ENCODE peak calls at places on chromosome 18, in seven cellular contexts. Q is cardiac muscle cell; H is CD4-positive, CD25-positive, alpha-beta regulatory T cell; U is sigmoid colon; V is CD8-positive, alpha-beta T cell; F is heart left ventricle; P is endodermal cell. C is an unnamed sample. For H3K36me3 and H3K4me1, the result is how much of the 10 kb centered on the place peaks cover.

GRCh38 chr18:69349912-69350597 is 50.6 kb upstream of the DOK6 start:
- DNase-seq in U (no peak), H (no peak), F (no peak), Q (no peak), V (no peak), P (no peak), C (no peak)

GRCh38 chr18:57801379-57802165 is 1.5 kb downstream of the ATP8B1 start:
- DNase-seq in V (no peak), Q (no peak), F (peak), P (peak), U (no peak), H (no peak), C (no peak)

GRCh38 chr18:14971461-14972185 is 223.7 kb downstream of the ANKRD30B start:
- DNase-seq in P (no peak), U (no peak), F (no peak), V (no peak), H (no peak), Q (no peak), C (no peak)

GRCh38 chr18:77114564-77115391 is 17.8 kb downstream of the MBP start:
- DNase-seq in Q (no peak), F (peak), V (no peak), P (peak), H (no peak), U (peak), C (no peak)

GRCh38 chr18:36511791-36512352 is 214.4 kb downstream of the FHOD3 start:
- DNase-seq in Q (peak), H (no peak), P (peak), U (no peak), V (no peak), F (no peak), C (no peak)

GRCh38 chr18:43279015-43279758 is 1.9 kb upstream of the SYT4 start:
- DNase-seq in U (no peak), F (no peak), P (peak), V (no peak), H (peak), Q (peak), C (no peak)

GRCh38 chr18:56641714-56642331 is 3.4 kb upstream of the TXNL1 start:
- DNase-seq in V (no peak), P (no peak), U (no peak), Q (no peak), H (no peak), F (no peak), C (no peak)

GRCh38 chr18:80258640-80259039 is 11.3 kb upstream of the PARD6G start:
- DNase-seq in H (no peak), Q (no peak), P (no peak), F (no peak), V (no peak), U (no peak), C (no peak)

GRCh38 chr18:48533340-48534093 is 5.3 kb upstream of the CTIF start:
- DNase-seq in P (peak), V (no peak), U (no peak), H (no peak), Q (no peak), F (no peak), C (no peak)

GRCh38 chr18:69998523-69998987 is 50.9 kb upstream of the CD226 start:
- DNase-seq in H (no peak), V (no peak), F (peak), U (no peak), Q (peak), P (no peak), C (no peak)

GRCh38 chr18:26703170-26703933 is 155.0 kb upstream of the KCTD1 start:
- DNase-seq in U (no peak), P (peak), F (no peak), H (no peak), Q (no peak), V (no peak), C (no peak)

GRCh38 chr18:32473325-32473724 is 2.6 kb upstream of the GAREM1 start:
- DNase-seq in H (no peak), U (no peak), P (no peak), F (no peak), Q (no peak), V (no peak), C (no peak)

GRCh38 chr18:50594012-50594411 is 34.1 kb downstream of the MAPK4 start:
- DNase-seq in P (no peak), H (no peak), F (no peak), V (no peak), Q (no peak), U (no peak), C (no peak)
- H3K27ac ChIP-seq in P (no peak), H (no peak), F (no peak), V (no peak), Q (no peak), U (no peak), C (no peak)

GRCh38 chr18:67266246-67266570 is 250.3 kb downstream of the DSEL start:
- DNase-seq in P (no peak), V (no peak), U (no peak), F (no peak), Q (no peak), H (no peak), C (no peak)

GRCh38 chr18:67266591-67267237 is 249.8 kb downstream of the DSEL start:
- DNase-seq in V (no peak), F (no peak), U (no peak), H (no peak), Q (no peak), P (no peak), C (no peak)

GRCh38 chr18:67268530-67268929 is 248.0 kb downstream of the DSEL start:
- DNase-seq in V (no peak), P (no peak), H (no peak), F (no peak), Q (no peak), U (no peak), C (no peak)

GRCh38 chr18:67269206-67269605 is 247.3 kb downstream of the DSEL start:
- DNase-seq in V (no peak), H (no peak), Q (no peak), F (no peak), U (no peak), P (no peak), C (no peak)

DNA sequence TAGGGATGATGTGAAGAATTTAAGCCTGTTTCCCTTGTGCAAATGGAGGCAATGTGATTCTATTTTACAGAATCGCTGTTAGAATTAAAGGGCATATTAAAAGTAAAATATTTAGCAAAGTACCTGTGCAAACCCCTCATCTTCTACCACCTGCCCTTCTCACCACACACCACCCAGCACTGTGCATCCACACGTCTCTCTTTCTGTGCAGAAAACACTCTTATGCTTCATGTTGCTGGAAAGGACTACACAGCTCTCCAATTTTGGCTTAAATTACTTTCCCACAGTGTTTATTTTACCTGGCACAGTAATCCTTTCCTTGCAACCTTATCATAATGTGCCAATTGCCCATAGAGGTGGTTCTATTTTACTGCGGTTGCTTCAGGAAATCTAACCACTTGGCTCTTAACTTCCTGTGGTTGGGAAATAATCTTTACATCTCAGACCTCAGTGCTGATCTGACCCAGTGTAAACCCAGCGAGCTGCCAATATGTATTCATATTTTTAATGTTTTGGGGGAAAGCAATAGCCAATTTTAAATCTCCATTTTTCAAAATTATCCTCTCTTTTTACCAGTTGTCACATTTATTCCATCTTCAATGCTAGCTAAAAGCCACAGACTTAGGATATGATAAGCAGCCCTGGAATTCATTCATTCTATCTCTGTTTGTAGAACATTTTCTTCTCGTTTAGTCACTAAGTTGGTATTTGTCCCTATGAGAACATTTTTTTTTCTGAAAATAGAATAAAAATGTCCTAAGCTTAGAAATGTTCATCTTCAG is 250.9 kb downstream of the DSEL start:
- DNase-seq in V (no peak), U (no peak), Q (no peak), F (no peak), H (no peak), P (no peak), C (no peak)
- H3K36me3 ChIP-seq in V (under half), U (under half), Q (under half), F (under half), H (under half), P (under half), C (under half)

GRCh38 chr18:8629602-8630001 is 20.4 kb downstream of the RAB12 start:
- DNase-seq in V (no peak), H (no peak), Q (no peak), F (no peak), U (no peak), P (no peak), C (no peak)

GRCh38 chr18:8626414-8627106 is 17.3 kb downstream of the RAB12 start:
- DNase-seq in Q (peak), V (no peak), U (no peak), F (no peak), H (no peak), P (no peak), C (no peak)

GRCh38 chr18:8625693-8626092 is 16.5 kb downstream of the RAB12 start:
- DNase-seq in U (no peak), F (no peak), H (no peak), Q (no peak), V (no peak), P (no peak), C (no peak)

GRCh38 chr18:8627540-8627939 is 18.3 kb downstream of the RAB12 start:
- DNase-seq in Q (no peak), H (no peak), F (no peak), V (no peak), U (no peak), P (no peak), C (no peak)

GRCh38 chr18:8627107-8627472 is 17.9 kb downstream of the RAB12 start:
- DNase-seq in V (no peak), F (peak), P (no peak), Q (no peak), H (no peak), U (no peak), C (no peak)
- H3K4me1 ChIP-seq in V (under half), F (half or more), P (under half), Q (under half), H (under half), U (under half), C (under half)

DNA sequence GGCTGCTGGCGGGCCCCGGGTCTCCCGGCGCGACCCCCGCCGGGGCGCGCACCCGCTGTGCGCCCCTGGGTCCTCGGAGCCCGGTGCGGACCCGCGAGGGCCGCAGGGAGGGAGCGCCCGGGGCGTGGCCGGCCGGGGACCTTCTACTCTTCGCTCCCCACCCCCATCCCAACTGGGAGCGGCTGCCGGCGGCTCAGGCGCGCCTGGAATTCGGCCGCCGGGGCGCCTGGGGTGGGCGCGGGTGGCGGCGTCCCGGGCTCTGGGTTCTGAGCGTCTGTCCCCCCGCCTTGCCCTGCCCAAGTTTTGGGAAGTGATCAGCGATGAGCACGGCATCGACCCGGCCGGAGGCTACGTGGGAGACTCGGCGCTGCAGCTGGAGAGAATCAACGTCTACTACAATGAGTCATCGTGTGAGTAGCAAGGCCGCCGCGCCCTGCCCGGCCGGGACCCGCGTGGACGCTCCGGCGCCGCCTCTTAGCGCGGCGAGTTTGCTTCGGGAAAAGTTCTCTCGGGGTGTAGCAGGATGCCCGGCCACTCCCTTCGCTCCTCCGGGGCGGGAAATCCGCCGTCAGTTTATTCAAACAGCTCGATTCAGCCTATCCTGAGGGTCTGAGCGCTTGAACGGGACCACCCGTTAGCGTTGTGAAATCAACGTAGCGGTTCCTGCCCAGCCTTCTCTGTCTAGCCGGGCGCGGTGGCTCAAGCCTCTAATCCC is 502 bp downstream of the TUBB6 start:
- DNase-seq in F (peak), Q (peak), V (no peak), H (peak), U (peak), P (peak), C (no peak)
- H3K27ac ChIP-seq in F (peak), Q (peak), V (no peak), H (no peak), U (peak), P (peak), C (no peak)

DNA sequence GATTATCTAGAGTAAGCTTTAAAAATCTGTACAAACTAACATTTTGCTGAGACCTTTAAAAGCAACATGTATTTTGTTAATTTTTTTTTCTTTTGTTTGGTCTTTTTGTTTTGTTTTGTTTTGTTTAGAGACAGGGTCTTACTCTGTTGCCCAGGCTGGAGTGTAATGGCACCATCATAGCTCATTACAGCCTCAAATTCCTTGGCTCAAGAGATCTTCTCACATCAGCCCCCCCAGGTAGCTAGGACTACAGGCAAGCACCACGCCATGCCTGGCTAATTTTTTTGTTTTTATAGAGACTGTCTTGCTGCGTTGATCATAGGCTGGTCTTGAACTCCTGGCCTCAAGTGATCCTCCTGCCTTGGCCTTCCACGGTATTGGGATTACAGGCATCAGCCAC is 23.1 kb downstream of the RBBP8 start:
- DNase-seq in P (no peak), Q (no peak), U (no peak), F (no peak), V (no peak), H (no peak), C (no peak)
- H3K36me3 ChIP-seq in P (half or more), Q (under half), U (under half), F (under half), V (under half), H (under half), C (under half)

DNA sequence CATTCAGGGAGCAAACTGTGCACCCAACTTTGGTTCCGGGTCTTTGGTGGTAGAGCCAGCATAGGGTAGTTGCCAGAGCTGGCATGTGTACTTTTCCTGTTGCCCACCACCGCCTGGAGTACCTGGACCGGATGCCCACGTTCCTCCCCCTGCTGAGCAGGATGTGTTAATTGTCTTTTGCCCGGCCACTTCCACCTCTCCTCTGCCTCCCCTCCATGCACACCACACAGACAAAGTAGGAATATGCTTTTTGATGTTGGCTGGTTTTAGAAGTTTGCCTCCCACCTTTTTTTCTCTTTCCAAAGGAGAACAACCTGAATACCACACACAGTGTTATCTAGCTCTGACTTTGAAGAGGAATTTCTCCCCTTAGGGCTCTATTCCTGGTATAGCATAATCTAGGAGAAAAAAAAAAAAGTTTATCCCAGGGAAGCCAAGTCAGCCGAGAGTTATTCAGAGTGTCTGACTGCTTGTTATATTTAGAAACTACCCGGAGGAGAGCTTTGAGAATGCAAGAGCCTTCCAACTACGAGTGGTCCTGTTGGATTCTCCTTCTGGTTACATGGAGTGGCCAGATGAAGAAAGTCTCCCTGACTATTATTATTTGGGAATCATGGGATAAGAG is 111.9 kb downstream of the SETBP1 start:
- DNase-seq in V (no peak), F (peak), U (no peak), P (no peak), H (no peak), Q (peak), C (no peak)
- H3K4me1 ChIP-seq in V (under half), F (under half), U (under half), P (under half), H (under half), Q (half or more), C (under half)

GRCh38 chr18:75209952-75210261 is 690 bp upstream of the TSHZ1 start:
- DNase-seq in V (no peak), F (no peak), Q (peak), P (no peak), H (no peak), U (no peak), C (no peak)

GRCh38 chr18:75208055-75208835 is 694 bp downstream of the PTGR3 start:
- DNase-seq in V (peak), P (peak), H (peak), Q (peak), U (peak), F (peak), C (peak)

GRCh38 chr18:75209129-75209951 is at the start of gene PTGR3:
- DNase-seq in U (peak), V (peak), H (peak), F (peak), P (peak), Q (peak), C (peak)

GRCh38 chr18:75207298-75208054 is 1.5 kb downstream of the PTGR3 start:
- DNase-seq in F (no peak), H (peak), Q (no peak), V (no peak), U (no peak), P (no peak), C (no peak)

DNA sequence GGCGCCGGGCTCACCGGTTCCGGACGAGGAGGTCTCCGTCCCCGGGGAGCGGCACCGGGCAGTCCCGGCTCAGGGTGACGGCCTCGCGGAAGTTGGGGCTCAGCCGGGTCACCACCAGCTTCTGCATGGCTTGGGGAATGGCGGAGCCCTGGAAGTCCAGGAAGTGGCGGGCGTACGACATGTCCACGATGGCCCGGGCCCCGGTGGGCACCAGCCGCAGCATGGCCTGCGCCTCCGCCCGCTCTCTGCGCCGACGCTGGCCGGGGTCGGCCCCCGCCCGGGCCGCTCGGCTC is 157 bp downstream of the PTGR3 start:
- DNase-seq in Q (no peak), F (no peak), H (no peak), U (peak), V (peak), P (peak), C (peak)
- H3K27ac ChIP-seq in Q (peak), F (peak), H (peak), U (peak), V (peak), P (no peak), C (peak)

DNA sequence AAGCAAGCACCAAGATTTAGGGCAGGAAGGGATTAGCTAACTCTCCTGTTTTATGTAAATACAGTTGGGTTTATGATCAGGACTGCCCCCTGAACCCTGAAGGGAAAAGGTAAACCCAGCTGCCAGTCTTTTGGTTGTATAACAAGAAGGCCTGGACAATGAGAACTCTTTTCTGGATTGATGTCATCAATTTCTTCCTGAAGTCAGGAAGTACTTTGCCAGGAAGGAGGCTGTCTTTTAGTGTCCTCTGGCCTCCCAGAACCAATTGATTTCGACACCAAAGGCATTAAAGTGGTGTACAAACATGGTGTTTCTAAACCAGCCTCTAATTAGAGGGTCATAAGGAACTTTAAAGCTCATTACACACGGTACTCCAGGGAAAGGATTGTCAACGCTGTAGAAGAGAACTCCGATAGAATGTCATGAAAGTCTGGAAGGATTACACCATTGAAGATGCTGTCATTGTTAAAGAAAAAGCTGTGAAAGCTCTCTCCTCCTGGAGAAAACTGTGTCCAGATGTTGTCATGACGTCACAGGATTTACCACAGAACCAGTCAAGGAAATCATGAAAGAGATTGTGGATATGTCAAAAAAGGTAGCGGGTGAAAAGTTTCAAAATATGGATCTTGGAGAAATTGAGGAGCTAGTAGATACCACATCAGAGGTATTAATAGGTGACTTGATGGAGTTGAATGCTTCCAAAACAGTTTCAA is 78.8 kb downstream of the ANKRD12 start:
- DNase-seq in F (no peak), P (no peak), V (no peak), H (no peak), U (no peak), Q (no peak), C (no peak)
- H3K36me3 ChIP-seq in F (half or more), P (half or more), V (under half), H (half or more), U (under half), Q (under half), C (half or more)

DNA sequence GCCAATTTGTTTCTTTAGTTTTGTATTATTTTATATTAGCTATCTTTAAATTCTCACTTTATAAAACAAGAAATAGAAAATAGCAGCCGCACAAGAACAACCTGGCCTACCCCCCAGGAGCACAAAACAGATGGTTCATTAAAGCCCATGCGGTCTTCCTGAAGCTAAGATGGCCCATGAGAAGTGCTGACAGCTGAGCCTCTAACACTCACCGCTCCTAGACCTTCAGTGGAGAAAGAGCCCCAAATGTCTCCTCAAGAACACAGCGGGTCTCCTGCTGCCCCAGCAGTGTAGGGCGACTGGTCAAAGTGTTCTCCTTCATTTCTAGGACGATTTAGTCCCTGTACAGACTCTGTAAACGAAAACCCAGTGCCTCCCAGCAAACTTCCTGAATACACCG is 45.1 kb downstream of the LPIN2 start:
- DNase-seq in H (no peak), P (no peak), F (no peak), U (no peak), V (no peak), Q (peak), C (no peak)
- H3K4me1 ChIP-seq in H (half or more), P (under half), F (half or more), U (under half), V (half or more), Q (under half), C (half or more)